ENCODE peak calls at places on chromosomes 11 and 22, in six cellular contexts. Z, A, W, S, Y and P are unnamed samples. For H3K9me3, the result is how much of the 10 kb centered on the place peaks cover.

GRCh38 chr22:45584121-45584570 is 81.5 kb downstream of the FBLN1 start:
- DNase-seq in Y (no peak), Z (peak), A (no peak), W (no peak), S (no peak), P (peak)

GRCh38 chr11:130209944-130210854 is 50.6 kb downstream of the ST14 start:
- DNase-seq in Z (no peak), W (no peak), S (no peak), Y (peak), A (no peak), P (no peak)

GRCh38 chr11:131672191-131672590 is 301.8 kb downstream of the NTM start:
- DNase-seq in S (no peak), W (no peak), Y (no peak), A (no peak), Z (no peak), P (no peak)

GRCh38 chr11:68954970-68955958 is 25.5 kb downstream of the MRGPRD start:
- DNase-seq in W (no peak), Z (no peak), S (no peak), A (peak), Y (no peak), P (peak)

GRCh38 chr22:28029201-28029948 is 110.3 kb upstream of the PITPNB start:
- DNase-seq in Y (peak), S (no peak), Z (no peak), A (peak), W (no peak), P (peak)

GRCh38 chr11:34168642-34169051 is 63.2 kb downstream of the NAT10 start:
- DNase-seq in Y (no peak), W (no peak), S (no peak), A (no peak), Z (no peak), P (no peak)

GRCh38 chr22:30968015-30968923 is at the start of gene MORC2:
- DNase-seq in Z (no peak), W (no peak), S (no peak), Y (peak), A (no peak), P (no peak)

GRCh38 chr11:68843703-68844312 is 2.1 kb upstream of the CPT1A start:
- DNase-seq in S (peak), Z (no peak), Y (peak), W (no peak), A (no peak), P (peak)

GRCh38 chr11:11454671-11455223 is 101.7 kb upstream of the CSNK2A3 start:
- DNase-seq in A (no peak), Y (peak), Z (no peak), W (no peak), S (no peak), P (no peak)

GRCh38 chr11:130601141-130601540 is 152.7 kb downstream of the ADAMTS15 start:
- DNase-seq in A (no peak), W (no peak), S (peak), Z (no peak), Y (peak), P (peak)

GRCh38 chr11:44290206-44290605 is 19.7 kb downstream of the ALX4 start:
- DNase-seq in S (no peak), Z (no peak), A (no peak), Y (no peak), W (no peak), P (no peak)

GRCh38 chr11:63670077-63670737 is 969 bp downstream of the ATL3 start:
- DNase-seq in Y (no peak), W (no peak), Z (no peak), S (no peak), A (peak), P (no peak)

GRCh38 chr11:27740362-27741024 is 40.2 kb upstream of the BDNF start:
- DNase-seq in Y (peak), A (peak), Z (no peak), S (no peak), W (no peak), P (no peak)
- H3K4me3 ChIP-seq in Y (no peak), A (no peak), Z (no peak), S (no peak), W (no peak), P (no peak)

GRCh38 chr22:39244073-39244495 is 698 bp downstream of the PDGFB start:
- DNase-seq in S (peak), W (no peak), A (no peak), Z (no peak), Y (peak), P (no peak)
- H3K27ac ChIP-seq in S (no peak), W (no peak), A (peak), Z (no peak), Y (no peak), P (peak)

GRCh38 chr22:19317865-19318264 is 26.3 kb upstream of the CLTCL1 start:
- DNase-seq in Y (no peak), W (no peak), S (no peak), Z (no peak), A (no peak), P (no peak)
- H3K9me3 ChIP-seq in Y (under half), W (under half), S (under half), Z (under half), A (under half), P (under half)

DNA sequence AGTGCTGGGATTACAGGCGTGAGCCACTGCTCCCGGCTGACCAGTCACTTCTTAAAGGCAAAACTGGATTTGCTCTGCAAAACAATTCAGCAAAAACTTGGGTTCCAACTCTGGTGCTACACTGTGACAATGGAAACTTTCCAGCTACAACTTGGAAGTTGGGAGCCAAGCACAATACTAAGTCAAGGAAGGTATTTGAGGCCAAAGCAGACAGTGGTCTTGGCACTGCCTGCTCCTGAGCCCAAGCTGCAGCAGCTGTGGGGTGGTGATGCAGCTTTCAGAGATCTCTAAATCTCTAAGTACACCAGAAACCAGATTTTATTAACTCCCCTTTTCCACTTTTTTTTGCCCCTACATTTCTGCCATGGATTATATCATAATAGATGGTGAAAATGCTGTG is 17.5 kb downstream of the ADM start:
- DNase-seq in S (no peak), A (peak), Y (no peak), W (no peak), Z (no peak), P (no peak)
- H3K4me3 ChIP-seq in S (no peak), A (no peak), Y (no peak), W (peak), Z (no peak), P (no peak)

DNA sequence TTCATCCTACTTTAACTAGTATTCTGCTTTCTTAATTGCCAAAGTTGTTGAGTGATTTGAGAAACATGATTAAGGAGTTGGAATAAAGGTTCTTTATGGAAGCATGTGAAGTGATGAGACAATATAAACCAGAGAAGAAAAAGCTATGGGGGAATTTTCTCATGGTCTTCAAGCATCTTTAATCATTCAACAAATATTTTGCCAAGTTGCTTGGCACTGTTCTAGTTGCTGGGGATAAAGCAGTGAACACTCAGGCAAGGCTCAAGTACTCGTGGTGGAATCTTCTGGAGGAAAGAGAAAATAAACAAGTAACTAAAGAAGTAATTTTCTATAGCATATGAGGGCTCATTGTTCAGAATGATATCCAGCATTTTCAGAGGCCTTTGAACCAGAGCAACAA is 9.2 kb upstream of the PIWIL4 start:
- DNase-seq in W (no peak), Y (no peak), S (no peak), Z (no peak), A (no peak), P (no peak)
- H3K27ac ChIP-seq in W (peak), Y (no peak), S (no peak), Z (no peak), A (no peak), P (no peak)